ENCODE peak calls at places on chromosome 9, in ten cellular contexts. One of them, this sample, is unnamed.

GRCh38 chr9:32387256-32387655 is 2.8 kb downstream of the ACO1 start:
- DNase-seq in WTC11: no peak
- DNase-seq in iPS-NIHi11: no peak
- DNase-seq in stimulated activated CD4-positive, alpha-beta T cell treated with anti-CD3 and anti-CD28 coated beads, TNF-alpha, amount 100 ng/mL, for 24 hours: no peak
- DNase-seq in ACHN: no peak
- DNase-seq in activated naive CD4-positive, alpha-beta T cell treated with anti-CD3 and anti-CD28 coated beads, Interleukin-2, amount 50 U/mL, for 72 hours: no peak
- DNase-seq in anterior cingulate cortex: no peak
- DNase-seq in Caco-2: no peak
- DNase-seq in astrocyte of the spinal cord: no peak
- DNase-seq in brain microvascular endothelial cell: no peak
- DNase-seq in this sample: no peak

GRCh38 chr9:37293664-37294524 is 128.6 kb upstream of the GRHPR start:
- DNase-seq in activated naive CD4-positive, alpha-beta T cell treated with anti-CD3 and anti-CD28 coated beads, Interleukin-2, amount 50 U/mL, for 72 hours: no peak
- DNase-seq in iPS-NIHi11: no peak
- DNase-seq in stimulated activated CD4-positive, alpha-beta T cell treated with anti-CD3 and anti-CD28 coated beads, TNF-alpha, amount 100 ng/mL, for 24 hours: no peak
- DNase-seq in brain microvascular endothelial cell: no peak
- DNase-seq in ACHN: no peak
- DNase-seq in anterior cingulate cortex: no peak
- DNase-seq in astrocyte of the spinal cord: no peak
- DNase-seq in Caco-2: no peak
- DNase-seq in WTC11: no peak
- DNase-seq in this sample: peak

GRCh38 chr9:137947012-137947411 is 69.4 kb downstream of the CACNA1B start:
- DNase-seq in WTC11: no peak
- DNase-seq in stimulated activated CD4-positive, alpha-beta T cell treated with anti-CD3 and anti-CD28 coated beads, TNF-alpha, amount 100 ng/mL, for 24 hours: no peak
- DNase-seq in ACHN: no peak
- DNase-seq in brain microvascular endothelial cell: no peak
- DNase-seq in iPS-NIHi11: no peak
- DNase-seq in activated naive CD4-positive, alpha-beta T cell treated with anti-CD3 and anti-CD28 coated beads, Interleukin-2, amount 50 U/mL, for 72 hours: no peak
- DNase-seq in astrocyte of the spinal cord: no peak
- DNase-seq in anterior cingulate cortex: no peak
- DNase-seq in Caco-2: no peak
- DNase-seq in this sample: no peak

GRCh38 chr9:101671567-101671966 is 66.9 kb downstream of the GRIN3A start:
- DNase-seq in iPS-NIHi11: no peak
- DNase-seq in stimulated activated CD4-positive, alpha-beta T cell treated with anti-CD3 and anti-CD28 coated beads, TNF-alpha, amount 100 ng/mL, for 24 hours: no peak
- DNase-seq in brain microvascular endothelial cell: no peak
- DNase-seq in WTC11: no peak
- DNase-seq in ACHN: no peak
- DNase-seq in Caco-2: no peak
- DNase-seq in activated naive CD4-positive, alpha-beta T cell treated with anti-CD3 and anti-CD28 coated beads, Interleukin-2, amount 50 U/mL, for 72 hours: no peak
- DNase-seq in anterior cingulate cortex: no peak
- DNase-seq in astrocyte of the spinal cord: no peak
- DNase-seq in this sample: no peak

GRCh38 chr9:341634-342421 is 127.2 kb downstream of the DOCK8 start:
- DNase-seq in iPS-NIHi11: no peak
- DNase-seq in anterior cingulate cortex: no peak
- DNase-seq in astrocyte of the spinal cord: no peak
- DNase-seq in activated naive CD4-positive, alpha-beta T cell treated with anti-CD3 and anti-CD28 coated beads, Interleukin-2, amount 50 U/mL, for 72 hours: no peak
- DNase-seq in ACHN: no peak
- DNase-seq in WTC11: no peak
- DNase-seq in Caco-2: no peak
- DNase-seq in stimulated activated CD4-positive, alpha-beta T cell treated with anti-CD3 and anti-CD28 coated beads, TNF-alpha, amount 100 ng/mL, for 24 hours: no peak
- DNase-seq in brain microvascular endothelial cell: no peak
- DNase-seq in this sample: no peak

GRCh38 chr9:17484906-17485305 is 94.0 kb upstream of the SH3GL2 start:
- DNase-seq in ACHN: no peak
- DNase-seq in iPS-NIHi11: no peak
- DNase-seq in anterior cingulate cortex: no peak
- DNase-seq in astrocyte of the spinal cord: no peak
- DNase-seq in activated naive CD4-positive, alpha-beta T cell treated with anti-CD3 and anti-CD28 coated beads, Interleukin-2, amount 50 U/mL, for 72 hours: no peak
- DNase-seq in Caco-2: no peak
- DNase-seq in WTC11: no peak
- DNase-seq in stimulated activated CD4-positive, alpha-beta T cell treated with anti-CD3 and anti-CD28 coated beads, TNF-alpha, amount 100 ng/mL, for 24 hours: no peak
- DNase-seq in brain microvascular endothelial cell: no peak
- DNase-seq in this sample: no peak

GRCh38 chr9:78565481-78565880 is 268.6 kb downstream of the PSAT1 start:
- DNase-seq in activated naive CD4-positive, alpha-beta T cell treated with anti-CD3 and anti-CD28 coated beads, Interleukin-2, amount 50 U/mL, for 72 hours: no peak
- DNase-seq in anterior cingulate cortex: no peak
- DNase-seq in WTC11: no peak
- DNase-seq in iPS-NIHi11: no peak
- DNase-seq in astrocyte of the spinal cord: no peak
- DNase-seq in brain microvascular endothelial cell: no peak
- DNase-seq in stimulated activated CD4-positive, alpha-beta T cell treated with anti-CD3 and anti-CD28 coated beads, TNF-alpha, amount 100 ng/mL, for 24 hours: no peak
- DNase-seq in Caco-2: no peak
- DNase-seq in ACHN: no peak
- DNase-seq in this sample: no peak

GRCh38 chr9:6646028-6646636 is 603 bp upstream of the GLDC start:
- DNase-seq in activated naive CD4-positive, alpha-beta T cell treated with anti-CD3 and anti-CD28 coated beads, Interleukin-2, amount 50 U/mL, for 72 hours: no peak
- DNase-seq in ACHN: peak
- DNase-seq in astrocyte of the spinal cord: peak
- DNase-seq in stimulated activated CD4-positive, alpha-beta T cell treated with anti-CD3 and anti-CD28 coated beads, TNF-alpha, amount 100 ng/mL, for 24 hours: no peak
- DNase-seq in WTC11: no peak
- DNase-seq in brain microvascular endothelial cell: no peak
- DNase-seq in anterior cingulate cortex: no peak
- DNase-seq in Caco-2: peak
- DNase-seq in iPS-NIHi11: no peak
- DNase-seq in this sample: no peak

GRCh38 chr9:942805-943580 is 33.5 kb upstream of the DMRT3 start:
- DNase-seq in ACHN: no peak
- DNase-seq in stimulated activated CD4-positive, alpha-beta T cell treated with anti-CD3 and anti-CD28 coated beads, TNF-alpha, amount 100 ng/mL, for 24 hours: no peak
- DNase-seq in WTC11: no peak
- DNase-seq in activated naive CD4-positive, alpha-beta T cell treated with anti-CD3 and anti-CD28 coated beads, Interleukin-2, amount 50 U/mL, for 72 hours: no peak
- DNase-seq in brain microvascular endothelial cell: no peak
- DNase-seq in anterior cingulate cortex: no peak
- DNase-seq in iPS-NIHi11: peak
- DNase-seq in Caco-2: no peak
- DNase-seq in astrocyte of the spinal cord: no peak
- DNase-seq in this sample: no peak